ENCODE peak calls at places on chromosomes 11 and 22, in six cellular contexts. D, X, E, N, H and P are unnamed samples.

GRCh38 chr22:46159777-46160176 is 9.5 kb downstream of the PPARA start:
- DNase-seq in D (no peak), X (peak), E (no peak), N (no peak), H (no peak), P (no peak)

GRCh38 chr22:39907035-39907434 is 6.2 kb downstream of the GRAP2 start:
- DNase-seq in D (no peak), X (no peak), E (no peak), N (no peak), H (no peak), P (no peak)

GRCh38 chr11:125332821-125333220 is 163.2 kb downstream of the FEZ1 start:
- DNase-seq in D (no peak), X (no peak), E (no peak), N (no peak), H (no peak), P (no peak)

GRCh38 chr11:3939211-3939610 is 83.7 kb downstream of the STIM1 start:
- DNase-seq in D (no peak), X (no peak), E (no peak), N (no peak), H (no peak), P (no peak)

GRCh38 chr22:44554411-44554810 is 56.4 kb upstream of the RTL6 start:
- DNase-seq in D (no peak), X (no peak), E (peak), N (no peak), H (no peak), P (no peak)

GRCh38 chr22:22397292-22397870 is 111.2 kb downstream of the ZNF280B start:
- DNase-seq in D (peak), X (peak), E (no peak), N (peak), H (no peak), P (no peak)

GRCh38 chr11:28346721-28347120 is 238.5 kb downstream of the METTL15 start:
- DNase-seq in D (no peak), X (peak), E (no peak), N (no peak), H (no peak), P (no peak)

GRCh38 chr11:129308241-129308865 is 67.3 kb upstream of the BARX2 start:
- DNase-seq in D (no peak), X (no peak), E (peak), N (no peak), H (no peak), P (no peak)

GRCh38 chr22:24183321-24184031 is 2.2 kb downstream of the SUSD2 start:
- DNase-seq in D (no peak), X (no peak), E (no peak), N (no peak), H (no peak), P (peak)

GRCh38 chr11:20873054-20873453 is 203.7 kb downstream of the NELL1 start:
- DNase-seq in D (no peak), X (peak), E (no peak), N (peak), H (no peak), P (no peak)

GRCh38 chr11:1857064-1857463 is 4.2 kb downstream of the LSP1 start:
- DNase-seq in D (no peak), X (no peak), E (no peak), N (no peak), H (no peak), P (no peak)

GRCh38 chr11:125923012-125923579 is 18.8 kb downstream of the DDX25 start:
- DNase-seq in D (peak), X (peak), E (peak), N (peak), H (peak), P (no peak)

GRCh38 chr22:34847072-34847471 is 218.9 kb upstream of the ISX start:
- DNase-seq in D (no peak), X (no peak), E (no peak), N (no peak), H (no peak), P (no peak)

GRCh38 chr11:32448232-32448631 is 12.9 kb upstream of the WT1 start:
- DNase-seq in D (no peak), X (peak), E (no peak), N (no peak), H (no peak), P (no peak)

GRCh38 chr11:62553839-62554361 is 7.3 kb upstream of the AHNAK start:
- DNase-seq in D (no peak), X (peak), E (no peak), N (no peak), H (peak), P (no peak)

GRCh38 chr11:116502641-116503061 is 270.1 kb downstream of the BUD13 start:
- DNase-seq in D (peak), X (no peak), E (peak), N (no peak), H (no peak), P (no peak)

GRCh38 chr11:119942021-119942420 is 195.9 kb downstream of the TRIM29 start:
- DNase-seq in D (no peak), X (no peak), E (no peak), N (peak), H (no peak), P (no peak)

GRCh38 chr11:69674267-69674885 is 777 bp downstream of the LTO1 start:
- DNase-seq in D (no peak), X (peak), E (no peak), N (no peak), H (no peak), P (no peak)

GRCh38 chr22:20108757-20109230 is 7.1 kb upstream of the RANBP1 start:
- DNase-seq in D (no peak), X (no peak), E (no peak), N (no peak), H (no peak), P (no peak)

GRCh38 chr11:63504933-63505586 is 824 bp upstream of the LGALS12 start:
- DNase-seq in D (peak), X (no peak), E (peak), N (no peak), H (no peak), P (no peak)

GRCh38 chr11:68374531-68374930 is 62.1 kb downstream of the LRP5 start:
- DNase-seq in D (no peak), X (no peak), E (no peak), N (no peak), H (no peak), P (no peak)

GRCh38 chr11:68008381-68009337 is 1.5 kb upstream of the ALDH3B1 start:
- DNase-seq in D (no peak), X (no peak), E (peak), N (no peak), H (no peak), P (no peak)

GRCh38 chr11:1335811-1336761 is 26.7 kb upstream of the TOLLIP start:
- DNase-seq in D (peak), X (peak), E (peak), N (peak), H (no peak), P (peak)

GRCh38 chr11:117315285-117316196 is 515 bp downstream of the BACE1 start:
- DNase-seq in D (no peak), X (no peak), E (no peak), N (peak), H (no peak), P (peak)

GRCh38 chr11:64396079-64396591 is 37.2 kb downstream of the RPS6KA4 start:
- DNase-seq in D (no peak), X (no peak), E (no peak), N (peak), H (no peak), P (no peak)

GRCh38 chr11:64571050-64571409 is 20.0 kb upstream of the SLC22A12 start:
- DNase-seq in D (no peak), X (no peak), E (no peak), N (no peak), H (no peak), P (no peak)

GRCh38 chr22:39135092-39135896 is 17.2 kb downstream of the CBX7 start:
- DNase-seq in D (peak), X (peak), E (no peak), N (peak), H (no peak), P (no peak)

GRCh38 chr11:26109658-26110393 is 222.1 kb upstream of the ANO3 start:
- DNase-seq in D (no peak), X (no peak), E (no peak), N (no peak), H (no peak), P (no peak)

GRCh38 chr11:119284344-119285157 is 32.4 kb downstream of the MCAM start:
- DNase-seq in D (no peak), X (peak), E (no peak), N (no peak), H (no peak), P (no peak)

GRCh38 chr11:132941024-132941646 is 591.2 kb downstream of the OPCML start:
- DNase-seq in D (peak), X (peak), E (no peak), N (peak), H (no peak), P (no peak)

GRCh38 chr11:70567680-70568503 is 169.6 kb downstream of the CTTN start:
- DNase-seq in D (peak), X (no peak), E (no peak), N (peak), H (no peak), P (no peak)

GRCh38 chr11:3222941-3223905 is 4.6 kb upstream of the MRGPRG start:
- DNase-seq in D (no peak), X (no peak), E (no peak), N (no peak), H (no peak), P (no peak)

GRCh38 chr11:77141034-77141433 is 13.0 kb downstream of the MYO7A start:
- DNase-seq in D (no peak), X (peak), E (no peak), N (no peak), H (no peak), P (no peak)

GRCh38 chr11:62295504-62295903 is 3.4 kb downstream of the SCGB1D4 start:
- DNase-seq in D (no peak), X (peak), E (no peak), N (peak), H (no peak), P (no peak)

GRCh38 chr11:36041988-36042606 is 98.2 kb downstream of the LDLRAD3 start:
- DNase-seq in D (no peak), X (peak), E (no peak), N (no peak), H (no peak), P (no peak)

GRCh38 chr22:44133901-44134511 is 46.7 kb upstream of the PARVG start:
- DNase-seq in D (no peak), X (no peak), E (no peak), N (no peak), H (no peak), P (no peak)

GRCh38 chr11:28833670-28834069 is 725.5 kb downstream of the METTL15 start:
- DNase-seq in D (no peak), X (peak), E (no peak), N (no peak), H (no peak), P (no peak)

GRCh38 chr22:31199187-31199586 is 12.9 kb upstream of the LIMK2 start:
- DNase-seq in D (no peak), X (no peak), E (no peak), N (no peak), H (no peak), P (no peak)
- TF ChIP-seq CTCF in D (peak), X (peak), E (no peak), N (no peak), H (no peak), P (no peak)

GRCh38 chr22:47277511-47277910 is 515.1 kb downstream of the TBC1D22A start:
- DNase-seq in D (no peak), X (no peak), E (no peak), N (no peak), H (no peak), P (no peak)

GRCh38 chr22:47274196-47274595 is 511.7 kb downstream of the TBC1D22A start:
- DNase-seq in D (no peak), X (no peak), E (no peak), N (no peak), H (no peak), P (no peak)

GRCh38 chr22:47276219-47276843 is 513.9 kb downstream of the TBC1D22A start:
- DNase-seq in D (no peak), X (no peak), E (no peak), N (no peak), H (no peak), P (no peak)

GRCh38 chr22:47277001-47277400 is 514.6 kb downstream of the TBC1D22A start:
- DNase-seq in D (no peak), X (no peak), E (no peak), N (no peak), H (no peak), P (no peak)

DNA sequence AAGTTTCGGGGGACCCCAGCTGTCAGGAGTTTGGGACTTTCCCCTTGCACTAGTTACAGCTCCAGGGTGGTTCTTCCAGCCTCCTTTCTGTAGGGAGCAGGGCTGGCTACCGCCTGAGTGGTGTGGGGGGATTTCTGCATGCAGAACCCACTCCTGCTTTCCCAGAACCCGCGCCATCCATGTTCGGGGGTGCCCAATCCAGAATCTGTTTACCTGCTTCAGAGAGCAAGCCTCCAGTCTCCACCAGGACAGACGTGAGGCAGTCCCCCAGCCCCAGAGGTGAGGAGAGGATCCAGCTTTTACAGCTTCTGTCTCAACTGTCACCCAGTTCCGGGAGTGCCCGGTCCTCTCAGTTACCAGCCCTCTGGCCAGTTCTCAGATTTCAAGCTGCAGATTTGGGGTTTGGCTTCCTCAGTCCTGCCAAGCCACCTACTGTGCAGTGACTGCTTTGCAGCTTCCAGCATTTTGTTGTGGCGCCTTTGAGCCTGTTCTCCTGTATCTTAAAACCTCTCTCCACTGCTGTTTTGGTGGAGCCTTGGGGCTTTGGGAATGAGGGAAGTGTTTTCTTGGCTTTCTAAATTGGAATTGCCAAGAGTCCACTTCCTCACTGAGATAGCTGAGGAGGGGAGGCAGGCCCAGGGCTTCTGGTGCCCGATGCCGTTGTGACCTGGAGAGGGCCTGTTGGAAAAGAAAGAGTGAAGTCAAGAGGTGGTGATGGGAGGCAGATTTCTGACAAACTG is 513.2 kb downstream of the TBC1D22A start:
- DNase-seq in D (no peak), X (peak), E (no peak), N (no peak), H (no peak), P (no peak)
- TF ChIP-seq CTCF in D (no peak), X (peak), E (no peak), N (no peak), H (no peak), P (no peak)

GRCh38 chr11:75481602-75482309 is 44.0 kb downstream of the GDPD5 start:
- DNase-seq in D (no peak), X (no peak), E (no peak), N (no peak), H (no peak), P (no peak)
- TF ChIP-seq CTCF in D (no peak), X (no peak), E (no peak), N (no peak), H (no peak), P (no peak)

GRCh38 chr11:99019676-99020075 is 1.1 kb upstream of the CNTN5 start:
- DNase-seq in D (no peak), X (no peak), E (no peak), N (peak), H (no peak), P (no peak)

GRCh38 chr11:99015634-99016454 is 4.9 kb upstream of the CNTN5 start:
- DNase-seq in D (no peak), X (peak), E (no peak), N (peak), H (peak), P (no peak)

GRCh38 chr11:99020324-99021225 is at the start of gene CNTN5:
- DNase-seq in D (peak), X (peak), E (no peak), N (peak), H (no peak), P (no peak)
- TF ChIP-seq CTCF in D (no peak), X (peak), E (no peak), N (no peak), H (no peak), P (no peak)

GRCh38 chr22:29079218-29079901 is 6.5 kb downstream of the KREMEN1 start:
- DNase-seq in D (no peak), X (peak), E (no peak), N (no peak), H (no peak), P (no peak)

GRCh38 chr22:29078869-29079207 is 6.0 kb downstream of the KREMEN1 start:
- DNase-seq in D (no peak), X (no peak), E (no peak), N (no peak), H (no peak), P (no peak)

GRCh38 chr22:29078036-29078868 is 5.4 kb downstream of the KREMEN1 start:
- DNase-seq in D (no peak), X (no peak), E (peak), N (no peak), H (no peak), P (no peak)

GRCh38 chr22:29081499-29082236 is 8.8 kb downstream of the KREMEN1 start:
- DNase-seq in D (peak), X (no peak), E (peak), N (no peak), H (no peak), P (no peak)

DNA sequence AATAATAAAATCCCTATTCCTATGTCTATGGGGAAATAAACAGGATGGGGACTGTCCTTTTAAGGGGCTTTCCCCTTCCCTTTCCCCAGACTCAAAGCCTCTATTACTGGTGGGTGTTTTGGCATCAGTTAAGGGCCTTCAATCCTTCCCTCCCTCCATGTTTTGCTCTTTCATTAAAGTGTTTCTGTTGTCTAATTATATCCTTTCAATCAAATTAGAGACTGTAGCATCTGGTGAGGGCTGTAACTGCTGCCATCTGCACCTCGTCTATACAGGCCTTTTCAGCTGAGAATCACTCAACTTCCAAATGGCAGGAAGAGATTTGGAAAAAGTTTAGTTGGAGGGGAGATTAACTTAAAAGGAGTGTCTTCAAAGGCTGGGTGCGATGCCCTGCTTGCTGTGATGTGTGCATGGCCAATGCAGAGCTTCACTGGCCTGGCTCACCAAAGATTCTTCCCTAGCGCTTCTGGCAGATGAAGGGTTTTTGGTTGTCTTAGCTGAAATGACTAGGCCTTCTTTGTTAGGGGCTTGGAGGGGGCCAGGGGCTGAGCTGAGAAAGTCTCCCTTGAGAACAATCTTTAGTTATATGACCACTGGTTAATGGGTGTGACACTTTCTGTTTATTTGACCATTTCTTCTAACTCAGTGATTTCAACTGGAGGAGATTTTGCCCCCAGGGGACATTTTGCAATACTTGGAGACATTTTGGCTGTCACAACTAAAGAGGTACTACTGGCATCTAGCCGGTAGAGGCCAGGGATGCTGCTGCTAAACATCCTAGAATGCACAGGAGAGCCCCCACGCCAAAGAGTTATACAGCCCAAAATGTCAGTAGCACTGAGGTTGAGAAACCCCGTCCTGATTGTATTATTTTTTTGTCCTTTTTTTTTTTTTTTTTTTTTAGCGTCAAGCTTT is 7.5 kb downstream of the KREMEN1 start:
- DNase-seq in D (no peak), X (peak), E (no peak), N (no peak), H (no peak), P (no peak)
- TF ChIP-seq CTCF in D (no peak), X (no peak), E (no peak), N (no peak), H (peak), P (no peak)

GRCh38 chr22:49934891-49935557 is 16.6 kb downstream of the CRELD2 start:
- DNase-seq in D (peak), X (no peak), E (peak), N (peak), H (no peak), P (peak)

GRCh38 chr22:49935561-49935960 is 17.1 kb downstream of the CRELD2 start:
- DNase-seq in D (no peak), X (no peak), E (no peak), N (no peak), H (no peak), P (no peak)

GRCh38 chr22:49937758-49938564 is 19.5 kb downstream of the CRELD2 start:
- DNase-seq in D (peak), X (no peak), E (no peak), N (no peak), H (no peak), P (no peak)

GRCh38 chr22:49936973-49937757 is 18.7 kb downstream of the CRELD2 start:
- DNase-seq in D (peak), X (no peak), E (no peak), N (no peak), H (no peak), P (no peak)

GRCh38 chr22:49936018-49936972 is 17.9 kb downstream of the CRELD2 start:
- DNase-seq in D (peak), X (peak), E (peak), N (peak), H (no peak), P (peak)
- TF ChIP-seq CTCF in D (no peak), X (no peak), E (no peak), N (no peak), H (no peak), P (no peak)

GRCh38 chr11:10623797-10624761 is 55.6 kb upstream of the LYVE1 start:
- DNase-seq in D (peak), X (peak), E (no peak), N (no peak), H (no peak), P (no peak)
- TF ChIP-seq CTCF in D (peak), X (peak), E (peak), N (no peak), H (peak), P (no peak)

GRCh38 chr11:122294041-122294440 is 178.0 kb upstream of the BLID start:
- DNase-seq in D (no peak), X (no peak), E (no peak), N (no peak), H (no peak), P (no peak)

GRCh38 chr11:122293298-122294023 is 177.4 kb upstream of the BLID start:
- DNase-seq in D (no peak), X (peak), E (no peak), N (no peak), H (no peak), P (no peak)
- TF ChIP-seq CTCF in D (peak), X (peak), E (peak), N (no peak), H (peak), P (no peak)